ENCODE peak calls at places on chromosomes 7 and 10, in eight cellular contexts. C, T, V, K, L, U, W and B are unnamed samples. For H3K9me3, the result is how much of the 10 kb centered on the place peaks cover.

GRCh38 chr7:148715027-148715426 is 16.3 kb downstream of the CUL1 start:
- DNase-seq in C (no peak), T (no peak), V (peak), K (no peak), L (no peak), U (no peak), W (no peak), B (no peak)

GRCh38 chr7:51823437-51823836 is 506.8 kb upstream of the COBL start:
- DNase-seq in C (no peak), T (no peak), V (no peak), K (no peak), L (no peak), U (no peak), W (no peak), B (no peak)

GRCh38 chr10:110416776-110417732 is 80.7 kb upstream of the DUSP5 start:
- DNase-seq in C (no peak), T (no peak), V (no peak), K (no peak), L (no peak), U (peak), W (no peak), B (no peak)

GRCh38 chr7:88350118-88350517 is 43.4 kb upstream of the STEAP4 start:
- DNase-seq in C (no peak), T (no peak), V (no peak), K (no peak), L (no peak), U (no peak), W (no peak), B (no peak)

GRCh38 chr10:48227213-48227612 is 47.3 kb downstream of the FRMPD2 start:
- DNase-seq in C (no peak), T (no peak), V (no peak), K (no peak), L (no peak), U (no peak), W (no peak), B (no peak)

GRCh38 chr10:97713351-97713827 is at the start of gene MARVELD1:
- DNase-seq in C (peak), T (peak), V (no peak), K (peak), L (peak), U (peak), W (no peak), B (peak)

GRCh38 chr10:71084061-71084817 is 128.1 kb upstream of the UNC5B start:
- DNase-seq in C (no peak), T (no peak), V (no peak), K (no peak), L (no peak), U (no peak), W (no peak), B (no peak)

GRCh38 chr7:155261031-155261985 is 36.4 kb upstream of the INSIG1 start:
- DNase-seq in C (no peak), T (no peak), V (no peak), K (no peak), L (no peak), U (no peak), W (no peak), B (no peak)

GRCh38 chr10:63921932-63922713 is 400.9 kb downstream of the REEP3 start:
- DNase-seq in C (no peak), T (no peak), V (no peak), K (no peak), L (no peak), U (no peak), W (no peak), B (no peak)

GRCh38 chr7:73678862-73679261 is 4.4 kb downstream of the DNAJC30 start:
- DNase-seq in C (no peak), T (no peak), V (no peak), K (no peak), L (no peak), U (no peak), W (no peak), B (no peak)

GRCh38 chr10:62376064-62377025 is 2.2 kb downstream of the ZNF365 start:
- DNase-seq in C (no peak), T (no peak), V (no peak), K (no peak), L (no peak), U (no peak), W (no peak), B (no peak)

GRCh38 chr10:48289652-48290238 is 15.2 kb upstream of the FRMPD2 start:
- DNase-seq in C (peak), T (peak), V (peak), K (peak), L (peak), U (peak), W (peak), B (peak)

GRCh38 chr10:79202188-79203013 is 133.6 kb downstream of the ZMIZ1 start:
- DNase-seq in C (no peak), T (peak), V (peak), K (peak), L (no peak), U (peak), W (no peak), B (peak)

GRCh38 chr7:138917771-138918170 is 63.4 kb downstream of the KIAA1549 start:
- DNase-seq in C (peak), T (no peak), V (no peak), K (no peak), L (no peak), U (no peak), W (no peak), B (no peak)

GRCh38 chr10:96401036-96401435 is 42.2 kb upstream of the OPALIN start:
- DNase-seq in C (no peak), T (no peak), V (no peak), K (no peak), L (no peak), U (no peak), W (no peak), B (no peak)

GRCh38 chr7:30505174-30505697 is 607 bp upstream of the GGCT start:
- DNase-seq in C (no peak), T (no peak), V (no peak), K (no peak), L (no peak), U (no peak), W (no peak), B (no peak)

GRCh38 chr7:126972571-126972970 is 280.2 kb downstream of the GRM8 start:
- DNase-seq in C (no peak), T (no peak), V (no peak), K (no peak), L (no peak), U (no peak), W (no peak), B (no peak)

GRCh38 chr10:120949511-120950102 is 98.4 kb downstream of the WDR11 start:
- DNase-seq in C (peak), T (peak), V (no peak), K (no peak), L (no peak), U (no peak), W (no peak), B (no peak)
- H2AFZ ChIP-seq in C (peak), T (peak), V (peak), K (peak), L (peak), U (no peak), W (peak), B (peak)

GRCh38 chr7:93108003-93108402 is 9.8 kb downstream of the SAMD9 start:
- DNase-seq in C (no peak), T (no peak), V (no peak), K (no peak), L (no peak), U (no peak), W (no peak), B (no peak)
- H3K9me3 ChIP-seq in C (under half), T (half or more), V (under half), K (under half), L (under half), U (under half), W (under half), B (under half)

GRCh38 chr7:129990403-129991192 is 37.8 kb upstream of the UBE2H start:
- DNase-seq in C (peak), T (peak), V (no peak), K (peak), L (no peak), U (no peak), W (no peak), B (no peak)
- H2AFZ ChIP-seq in C (no peak), T (no peak), V (no peak), K (peak), L (peak), U (no peak), W (no peak), B (no peak)

GRCh38 chr10:43354325-43354635 is 17.2 kb upstream of the FXYD4 start:
- DNase-seq in C (no peak), T (no peak), V (no peak), K (no peak), L (no peak), U (peak), W (no peak), B (no peak)

GRCh38 chr10:43355749-43356371 is 15.6 kb upstream of the FXYD4 start:
- DNase-seq in C (peak), T (no peak), V (no peak), K (no peak), L (no peak), U (peak), W (peak), B (no peak)

GRCh38 chr10:43352951-43353350 is 18.5 kb upstream of the FXYD4 start:
- DNase-seq in C (no peak), T (no peak), V (no peak), K (no peak), L (no peak), U (no peak), W (no peak), B (no peak)

GRCh38 chr10:43354879-43355380 is 16.5 kb upstream of the FXYD4 start:
- DNase-seq in C (no peak), T (no peak), V (no peak), K (no peak), L (no peak), U (no peak), W (no peak), B (no peak)

GRCh38 chr10:43353495-43354324 is 17.7 kb upstream of the FXYD4 start:
- DNase-seq in C (peak), T (no peak), V (no peak), K (no peak), L (no peak), U (peak), W (no peak), B (no peak)
- H3K9me3 ChIP-seq in C (under half), T (under half), V (under half), K (under half), L (under half), U (under half), W (under half), B (under half)

DNA sequence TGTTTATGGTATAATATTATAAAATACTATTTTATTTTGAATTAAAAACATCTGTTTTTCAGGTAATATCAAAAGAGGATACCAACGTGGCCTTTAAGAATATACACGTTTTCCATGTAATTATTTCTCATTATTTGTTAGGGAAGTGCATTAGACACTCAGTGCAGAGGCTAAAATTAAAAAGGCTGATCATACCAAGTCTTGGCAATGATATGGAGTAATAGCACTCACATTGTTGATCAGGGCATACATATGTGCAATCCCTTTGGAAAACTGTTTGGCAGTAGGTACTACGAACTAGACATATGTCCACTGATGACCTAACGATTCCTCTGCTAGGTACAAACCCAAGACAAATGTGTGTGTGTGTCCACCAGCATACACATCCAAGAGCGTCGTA is 20.7 kb upstream of the VIPR2 start:
- DNase-seq in C (no peak), T (no peak), V (no peak), K (no peak), L (no peak), U (no peak), W (no peak), B (no peak)
- H2AFZ ChIP-seq in C (no peak), T (no peak), V (no peak), K (no peak), L (no peak), U (no peak), W (no peak), B (no peak)

GRCh38 chr10:12091420-12091819 is 22.7 kb downstream of the DHTKD1 start:
- DNase-seq in C (no peak), T (no peak), V (no peak), K (no peak), L (no peak), U (no peak), W (no peak), B (no peak)

DNA sequence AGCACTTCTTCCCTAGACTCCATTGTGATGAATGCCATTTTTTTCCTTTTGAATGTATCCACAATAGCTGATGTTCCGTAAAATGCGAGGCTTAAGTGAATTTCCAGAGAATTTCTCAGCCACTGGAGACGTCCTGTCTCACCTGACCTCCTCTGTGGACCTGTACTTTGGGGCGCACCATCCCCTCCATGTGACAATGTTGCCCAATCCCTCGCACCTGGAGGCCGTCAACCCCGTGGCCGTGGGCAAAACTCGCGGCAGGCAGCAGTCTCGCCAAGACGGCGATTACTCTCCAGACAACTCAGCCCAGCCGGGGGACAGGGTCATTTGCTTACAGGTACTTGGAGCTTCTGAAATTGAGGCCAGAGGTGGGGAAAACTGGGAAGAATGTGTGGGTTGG is 20.2 kb downstream of the DHTKD1 start:
- DNase-seq in C (no peak), T (no peak), V (no peak), K (no peak), L (no peak), U (no peak), W (no peak), B (no peak)
- H3K9me3 ChIP-seq in C (under half), T (under half), V (under half), K (under half), L (under half), U (under half), W (under half), B (under half)

GRCh38 chr7:47778153-47778661 is 170.1 kb downstream of the PKD1L1 start:
- DNase-seq in C (peak), T (no peak), V (no peak), K (no peak), L (no peak), U (peak), W (no peak), B (no peak)
- H2AFZ ChIP-seq in C (no peak), T (no peak), V (no peak), K (no peak), L (peak), U (peak), W (no peak), B (no peak)